ENCODE peak calls at places on chromosome 2, in nine cellular contexts. A is cardiac muscle cell, K is upper lobe of right lung, R is foreskin fibroblast, V is psoas muscle, S is right atrium auricular region, H is stomach, Z is sigmoid colon, D is lower lobe of right lung. Y is an unnamed sample.

GRCh38 chr2:149170156-149170555 is 131.7 kb downstream of the LYPD6B start:
- DNase-seq in R (no peak), D (no peak), V (no peak), H (no peak), K (no peak), A (no peak), S (no peak), Z (no peak), Y (no peak)

GRCh38 chr2:29000481-29000880 is 19.4 kb downstream of the TOGARAM2 start:
- DNase-seq in H (peak; percentile 49), R (no peak), K (peak; percentile 84), V (peak; percentile 62), S (no peak), A (no peak), D (peak; percentile 87), Z (peak; percentile 79), Y (peak; percentile 93)

GRCh38 chr2:233492078-233492477 is 74.5 kb downstream of the USP40 start:
- DNase-seq in K (no peak), Z (no peak), S (no peak), H (no peak), D (no peak), V (no peak), R (no peak), A (no peak), Y (no peak)

GRCh38 chr2:158997037-158997785 is 28.8 kb downstream of the TANC1 start:
- DNase-seq in K (no peak), S (no peak), H (no peak), Z (no peak), D (no peak), A (no peak), R (no peak), V (no peak), Y (no peak)

GRCh38 chr2:172836386-172837200 is 100.9 kb downstream of the RAPGEF4 start:
- DNase-seq in S (no peak), K (no peak), H (no peak), D (no peak), Z (no peak), R (peak; percentile 56), A (peak; percentile 63), V (no peak), Y (no peak)

GRCh38 chr2:224343226-224343625 is 58.7 kb downstream of the FAM124B start:
- DNase-seq in A (no peak), Z (no peak), D (no peak), V (no peak), R (no peak), H (no peak), K (no peak), S (no peak), Y (no peak)

GRCh38 chr2:23423062-23423872 is 38.3 kb downstream of the KLHL29 start:
- DNase-seq in Z (no peak), R (no peak), D (no peak), S (peak; percentile 42), K (no peak), H (no peak), A (no peak), V (no peak), Y (peak; percentile 52)

GRCh38 chr2:85324639-85325465 is 2.9 kb downstream of the TGOLN2 start:
- DNase-seq in V (no peak), K (no peak), Z (peak; percentile 53), H (no peak), D (no peak), S (no peak), A (peak; percentile 64), R (no peak), Y (no peak)

GRCh38 chr2:96869281-96869823 is 528 bp downstream of the SEMA4C start:
- DNase-seq in Z (peak; percentile 96), S (peak; percentile 84), H (peak; percentile 84), R (peak; percentile 79), K (peak; percentile 88), V (peak; percentile 87), D (peak; percentile 78), A (peak; percentile 92), Y (peak; percentile 85)

GRCh38 chr2:180622122-180622918 is 358.1 kb upstream of the UBE2E3 start:
- DNase-seq in A (peak; percentile 22), D (no peak), K (no peak), V (no peak), S (no peak), H (no peak), R (peak; percentile 82), Z (no peak), Y (no peak)

DNA sequence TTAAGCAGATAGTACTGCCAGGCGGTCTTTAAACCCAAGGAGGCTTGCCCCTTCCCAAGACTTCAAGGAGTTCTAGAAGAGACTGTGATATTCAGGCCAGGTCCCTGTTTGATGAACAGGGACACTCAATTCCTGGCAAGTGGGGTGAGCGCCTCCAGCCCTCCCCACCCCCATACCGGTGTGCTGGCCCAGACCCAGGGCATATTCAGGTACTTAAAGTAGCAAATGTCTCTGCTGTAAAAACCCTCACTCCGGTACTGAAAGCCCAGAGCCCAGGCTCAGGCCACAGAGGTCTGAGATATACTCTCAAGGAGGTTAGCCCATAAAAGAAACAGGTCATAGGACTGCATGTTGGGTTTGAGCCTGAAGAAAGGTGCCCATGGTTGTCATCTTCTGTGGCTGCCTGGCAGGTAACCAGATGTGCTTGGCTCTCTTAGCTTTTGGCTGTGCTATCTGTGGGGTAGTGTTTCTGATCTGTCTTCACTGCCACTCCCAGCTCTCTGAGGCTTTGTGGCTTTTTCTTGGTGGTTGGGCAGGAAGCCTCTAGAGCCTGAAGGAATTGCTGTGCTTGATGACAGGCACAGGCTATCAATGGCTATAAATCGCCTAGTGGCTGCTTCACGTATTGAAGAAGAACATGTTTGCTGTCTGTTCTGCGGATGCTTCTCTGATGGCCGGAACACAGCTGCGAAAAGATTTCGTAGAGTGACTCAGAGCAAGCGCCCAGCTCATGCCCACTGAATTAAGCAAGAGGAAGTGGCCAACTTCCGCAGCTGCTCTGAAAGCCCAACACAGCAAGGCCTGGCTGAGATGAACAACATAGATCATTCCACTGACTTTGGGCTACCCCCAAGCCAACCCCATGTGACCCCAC is 63.3 kb upstream of the ALPP start:
- DNase-seq in A (peak; percentile 87), D (peak; percentile 81), K (peak; percentile 75), H (peak; percentile 52), R (peak; percentile 94), V (peak; percentile 87), S (peak; percentile 74), Z (peak; percentile 80), Y (peak; percentile 93)
- TF ChIP-seq CTCF in A (peak; percentile 23), D (peak; percentile 21), K (peak; percentile 36), H (no peak), R (peak; percentile 11), V (peak; percentile 51), S (no peak), Z (no peak), Y (peak; percentile 63)

GRCh38 chr2:164620873-164621760 is at the start of gene GRB14:
- DNase-seq in K (peak; percentile 90), V (peak; percentile 77), S (no peak), R (no peak), D (peak; percentile 72), Z (no peak), A (peak; percentile 39), H (peak; percentile 45), Y (peak; percentile 73)
- H3K4me3 ChIP-seq in K (peak within 1 kb of the TSS; percentile 57), V (peak within 1 kb of the TSS; percentile 73), S (peak within 1 kb of the TSS; percentile 64), R (peak within 1 kb of the TSS; percentile 46), D (peak within 1 kb of the TSS; percentile 61), Z (peak within 1 kb of the TSS; percentile 64), A (peak within 1 kb of the TSS; percentile 89), H (peak within 1 kb of the TSS; percentile 82), Y (peak within 1 kb of the TSS; percentile 73)

DNA sequence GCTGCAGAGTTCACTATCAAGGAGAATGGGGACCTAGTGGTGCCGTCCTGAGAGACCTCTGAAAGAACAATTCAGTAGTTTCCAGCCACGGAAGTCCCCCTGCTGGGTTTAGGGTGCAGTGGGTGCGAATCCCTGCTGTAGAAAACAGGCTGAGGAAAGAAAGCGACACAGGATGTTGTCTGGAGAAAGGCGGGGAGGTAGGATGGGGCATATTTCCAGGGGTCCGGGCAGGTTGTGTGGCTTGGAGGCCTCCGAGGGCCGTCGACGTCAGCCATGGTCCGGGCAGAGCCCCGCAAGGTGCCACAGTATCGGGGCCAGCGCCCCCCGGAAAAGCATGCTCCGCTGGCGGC is 807 bp upstream of the CREB1 start:
- DNase-seq in K (no peak), S (peak; percentile 62), A (peak; percentile 50), H (peak; percentile 31), R (no peak), D (no peak), V (no peak), Z (peak; percentile 82), Y (no peak)
- TF ChIP-seq CTCF in K (no peak), S (no peak), A (peak; percentile 22), H (no peak), R (peak; percentile 14), D (no peak), V (no peak), Z (no peak), Y (no peak)

GRCh38 chr2:241703128-241703604 is 1.3 kb downstream of the ING5 start:
- DNase-seq in A (peak; percentile 25), Z (no peak), H (peak; percentile 30), R (no peak), K (no peak), S (no peak), D (no peak), V (no peak), Y (no peak)

GRCh38 chr2:241702155-241702404 is 241 bp downstream of the ING5 start:
- DNase-seq in H (no peak), Z (no peak), K (no peak), R (no peak), D (no peak), V (no peak), A (no peak), S (no peak), Y (no peak)

GRCh38 chr2:241702405-241703127 is 727 bp downstream of the ING5 start:
- DNase-seq in V (peak; percentile 93), K (peak; percentile 91), A (peak; percentile 89), Z (peak; percentile 94), D (peak; percentile 87), R (peak; percentile 71), H (peak; percentile 83), S (peak; percentile 83), Y (peak; percentile 97)

GRCh38 chr2:241701155-241701404 is 759 bp upstream of the ING5 start:
- DNase-seq in H (no peak), V (no peak), A (no peak), K (no peak), R (no peak), Z (no peak), S (peak; percentile 82), D (no peak), Y (no peak)

DNA sequence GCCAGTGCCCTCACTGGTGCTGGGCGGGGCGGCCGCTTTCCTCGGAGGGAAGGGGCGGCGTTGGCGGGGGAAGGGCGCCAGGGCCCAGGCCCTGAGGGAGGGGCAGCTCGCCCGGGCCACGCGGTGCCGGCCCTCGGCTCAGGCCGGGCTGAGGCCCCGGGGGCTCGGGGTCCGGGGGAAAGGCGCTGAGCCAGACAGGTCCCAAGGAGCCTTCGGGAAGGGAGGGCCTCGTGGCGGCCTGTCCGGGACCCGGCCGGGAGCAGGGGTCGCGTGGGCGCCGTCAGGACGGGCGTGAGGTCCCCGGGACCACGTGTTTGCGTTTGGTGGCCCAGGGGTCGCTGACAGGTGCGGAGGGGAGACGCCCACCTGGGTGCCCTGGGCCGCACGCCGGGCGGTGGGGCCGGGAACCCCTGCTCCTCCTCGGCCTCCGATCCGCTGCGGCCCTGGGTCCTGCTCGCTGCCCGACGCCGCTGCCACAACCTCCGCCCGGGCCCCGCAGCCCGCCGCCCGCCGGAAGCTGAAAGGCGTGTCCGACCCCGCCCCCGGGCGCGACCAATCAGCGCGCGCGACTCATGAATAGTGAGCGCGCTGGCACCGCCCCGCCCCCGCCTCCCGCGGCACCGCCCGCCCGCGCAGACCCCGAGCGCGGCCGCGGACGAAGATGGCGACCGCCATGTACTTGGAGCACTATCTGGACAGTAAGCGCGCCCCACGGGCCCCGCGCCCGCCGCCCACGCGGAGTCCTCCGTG is at the start of gene ING5:
- DNase-seq in D (peak; percentile 98), S (peak; percentile 98), Z (peak; percentile 98), H (peak; percentile 99), K (peak; percentile 99), A (peak; percentile 96), R (peak; percentile 94), V (peak; percentile 99), Y (peak; percentile 98)
- H3K4me3 ChIP-seq in D (peak within 1 kb of the TSS; percentile 88), S (peak within 1 kb of the TSS; percentile 79), Z (peak within 1 kb of the TSS; percentile 85), H (peak within 1 kb of the TSS; percentile 75), K (peak within 1 kb of the TSS; percentile 81), A (peak within 1 kb of the TSS; percentile 58), R (peak within 1 kb of the TSS; percentile 86), V (peak within 1 kb of the TSS; percentile 95), Y (peak within 1 kb of the TSS; percentile 90)

GRCh38 chr2:190183535-190183934 is 121.0 kb upstream of the MSTN start:
- DNase-seq in H (no peak), V (no peak), S (no peak), Z (no peak), A (no peak), R (no peak), K (no peak), D (no peak), Y (no peak)
- TF ChIP-seq CTCF in H (no peak), V (no peak), S (no peak), Z (no peak), A (no peak), R (no peak), K (no peak), D (no peak), Y (no peak)